ENCODE peak calls at places on chromosomes 11 and 22, in seven cellular contexts. P, G, V, D, R, C and Z are unnamed samples.

GRCh38 chr11:65856689-65857499 is 1.1 kb downstream of the CFL1 start:
- DNase-seq in V (peak; percentile 80), D (peak; percentile 75), C (peak; percentile 82), G (peak; percentile 76), R (peak; percentile 57), P (peak; percentile 82), Z (peak; percentile 87)

GRCh38 chr11:46295312-46295995 is 18.0 kb downstream of the CREB3L1 start:
- DNase-seq in R (peak; percentile 75), C (peak; percentile 93), V (peak; percentile 63), G (peak; percentile 65), P (peak; percentile 70), D (peak; percentile 72), Z (peak; percentile 70)

GRCh38 chr11:112612283-112612849 is 348.9 kb upstream of the NCAM1 start:
- DNase-seq in R (no peak), V (no peak), C (peak; percentile 66), G (no peak), D (no peak), P (no peak), Z (no peak)

GRCh38 chr11:19828382-19829108 is 115.9 kb downstream of the NAV2 start:
- DNase-seq in R (no peak), C (no peak), V (no peak), P (no peak), D (no peak), G (no peak), Z (no peak)

GRCh38 chr11:19101803-19102520 is 15.0 kb upstream of the ZDHHC13 start:
- DNase-seq in R (no peak), V (no peak), P (no peak), G (no peak), D (no peak), C (no peak), Z (no peak)

GRCh38 chr11:67445515-67445914 is 2.2 kb upstream of the CORO1B start:
- DNase-seq in D (no peak), G (no peak), P (no peak), V (no peak), R (no peak), C (no peak), Z (no peak)

GRCh38 chr11:83257638-83258229 is 28.4 kb downstream of the CCDC90B start:
- DNase-seq in D (no peak), R (peak; percentile 76), G (no peak), C (no peak), P (no peak), V (no peak), Z (no peak)

GRCh38 chr22:36220457-36220921 is 18.8 kb downstream of the APOL2 start:
- DNase-seq in V (no peak), P (no peak), C (no peak), D (no peak), R (peak; percentile 51), G (no peak), Z (no peak)

GRCh38 chr11:63999349-64000025 is 13.2 kb downstream of the OTUB1 start:
- DNase-seq in R (no peak), P (peak; percentile 57), G (peak; percentile 49), C (peak; percentile 86), D (peak; percentile 42), V (peak; percentile 41), Z (peak; percentile 42)

GRCh38 chr11:100740440-100740839 is 53.4 kb downstream of the ARHGAP42 start:
- DNase-seq in C (no peak), R (no peak), D (no peak), P (no peak), G (no peak), V (no peak), Z (no peak)

GRCh38 chr22:22854466-22854865 is 33.1 kb upstream of the IGLL5 start:
- DNase-seq in V (no peak), C (no peak), P (no peak), G (no peak), R (no peak), D (no peak), Z (no peak)

GRCh38 chr11:43920598-43921419 is 21.6 kb upstream of the C11orf96 start:
- DNase-seq in C (peak; percentile 17), R (peak; percentile 100), V (no peak), D (peak; percentile 66), G (no peak), P (no peak), Z (peak; percentile 72)